ENCODE peak calls at places on chromosomes 5 and 9, in nine cellular contexts. X is neural progenitor cell, V is brain microvascular endothelial cell, F is left ventricle myocardium inferior, N is progenitor cell of endocrine pancreas, W is heart right ventricle, M is ascending aorta, T is A549, C is lower lobe of right lung. O is an unnamed sample.

GRCh38 chr9:14846871-14847311 is 63.3 kb downstream of the FREM1 start:
- DNase-seq in X (peak; percentile 85), W (peak; percentile 38), C (peak; percentile 70), F (peak; percentile 48), N (peak; percentile 22), M (peak; percentile 69), V (peak; percentile 64), T (peak; percentile 44), O (no peak)

GRCh38 chr5:58940446-58940845 is 357.6 kb downstream of the RAB3C start:
- DNase-seq in M (no peak), F (no peak), V (peak; percentile 71), N (no peak), W (no peak), X (no peak), C (no peak), T (no peak), O (no peak)

GRCh38 chr9:127854169-127854833 is at the start of gene ENG:
- DNase-seq in T (no peak), X (no peak), M (peak; percentile 88), N (no peak), W (peak; percentile 91), F (peak; percentile 90), C (peak; percentile 84), V (peak; percentile 44), O (no peak)

GRCh38 chr9:107768224-107768623 is 278.7 kb upstream of the KLF4 start:
- DNase-seq in W (peak; percentile 31), T (no peak), C (no peak), X (peak; percentile 8), N (no peak), F (peak; percentile 46), V (no peak), M (no peak), O (no peak)

GRCh38 chr5:113132579-113132978 is 156.0 kb downstream of the DCP2 start:
- DNase-seq in N (no peak), V (no peak), M (no peak), F (peak; percentile 29), T (no peak), W (no peak), C (no peak), X (no peak), O (no peak)

GRCh38 chr9:76866689-76867088 is 39.2 kb downstream of the PRUNE2 start:
- DNase-seq in N (no peak), T (peak; percentile 80), W (no peak), X (no peak), M (peak; percentile 84), F (no peak), V (peak; percentile 83), C (no peak), O (no peak)

GRCh38 chr9:128821584-128822406 is 3.5 kb downstream of the ENDOG start:
- DNase-seq in T (no peak), X (no peak), F (no peak), M (no peak), V (no peak), C (no peak), N (no peak), W (no peak), O (no peak)

GRCh38 chr9:106753155-106753671 is 109.8 kb upstream of the ZNF462 start:
- DNase-seq in F (no peak), X (no peak), W (no peak), C (no peak), V (no peak), N (no peak), T (no peak), M (no peak), O (no peak)

GRCh38 chr5:36602711-36603321 is 3.6 kb upstream of the SLC1A3 start:
- DNase-seq in V (no peak), T (peak; percentile 10), X (no peak), F (peak; percentile 38), M (no peak), C (peak; percentile 53), W (peak; percentile 26), N (no peak), O (no peak)

GRCh38 chr9:126149661-126150060 is 177.0 kb upstream of the MVB12B start:
- DNase-seq in V (no peak), X (no peak), W (no peak), M (no peak), T (no peak), F (no peak), N (peak; percentile 0), C (no peak), O (peak; percentile 41)

GRCh38 chr9:131173995-131174394 is 48.6 kb downstream of the NUP214 start:
- DNase-seq in W (no peak), V (no peak), M (no peak), C (no peak), F (no peak), N (no peak), T (no peak), X (no peak), O (no peak)

GRCh38 chr5:53962306-53962705 is 348.1 kb downstream of the ARL15 start:
- DNase-seq in F (no peak), T (no peak), N (no peak), V (no peak), X (no peak), M (no peak), C (no peak), W (no peak), O (no peak)

GRCh38 chr9:103991698-103992097 is 102.4 kb upstream of the SMC2 start:
- DNase-seq in M (no peak), X (no peak), W (no peak), F (no peak), C (no peak), T (no peak), N (no peak), V (peak; percentile 28), O (no peak)

GRCh38 chr5:24535646-24536045 is 109.1 kb downstream of the CDH10 start:
- DNase-seq in T (peak; percentile 24), F (no peak), V (no peak), M (no peak), C (no peak), W (no peak), X (peak; percentile 11), N (no peak), O (no peak)

GRCh38 chr5:73950441-73950873 is 324.5 kb downstream of the ARHGEF28 start:
- DNase-seq in M (no peak), T (no peak), F (no peak), X (no peak), W (no peak), N (no peak), V (no peak), C (no peak), O (no peak)

GRCh38 chr5:62167651-62168050 is 138.4 kb upstream of the KIF2A start:
- DNase-seq in M (no peak), N (no peak), F (no peak), V (no peak), T (no peak), C (no peak), X (no peak), W (no peak), O (no peak)

GRCh38 chr5:153151558-153151957 is 338.9 kb upstream of the GRIA1 start:
- DNase-seq in X (no peak), C (no peak), N (no peak), V (no peak), F (no peak), T (no peak), M (no peak), W (no peak), O (no peak)

GRCh38 chr5:153153086-153153485 is 337.4 kb upstream of the GRIA1 start:
- DNase-seq in F (no peak), V (no peak), N (no peak), W (no peak), X (no peak), C (no peak), T (no peak), M (no peak), O (no peak)

GRCh38 chr5:153147891-153148623 is 342.4 kb upstream of the GRIA1 start:
- DNase-seq in F (no peak), X (peak; percentile 82), T (peak; percentile 25), W (no peak), M (no peak), C (no peak), N (peak; percentile 9), V (peak; percentile 20), O (no peak)

DNA sequence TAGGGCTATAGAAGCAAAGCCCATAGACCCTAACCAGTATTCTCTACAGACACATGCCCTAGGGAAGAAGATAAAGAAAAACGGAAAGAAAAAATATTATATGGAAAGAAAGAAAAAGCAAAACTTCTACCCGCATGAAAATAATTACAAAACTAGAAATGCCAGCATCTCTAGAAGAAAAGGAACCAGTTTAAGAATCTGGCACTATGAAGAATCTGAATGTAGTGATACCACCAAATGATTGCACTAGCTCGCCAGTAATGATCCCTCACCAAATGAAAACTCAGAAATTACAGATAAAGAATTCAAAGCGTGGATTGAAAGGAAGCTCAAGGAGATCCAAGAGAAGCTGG is 341.9 kb upstream of the GRIA1 start:
- DNase-seq in T (no peak), X (no peak), N (no peak), F (no peak), W (no peak), V (no peak), M (no peak), C (no peak), O (no peak)
- TF ChIP-seq CTCF in T (no peak), X (no peak), N (no peak), F (peak; percentile 1), W (no peak), V (no peak), M (no peak), C (no peak), O (peak; percentile 33)

GRCh38 chr5:10466446-10467073 is 24.9 kb downstream of the ROPN1L start:
- DNase-seq in C (no peak), W (no peak), T (no peak), N (no peak), X (no peak), M (no peak), V (no peak), F (no peak), O (no peak)
- TF ChIP-seq CTCF in C (no peak), W (no peak), T (no peak), N (no peak), X (no peak), M (no peak), V (no peak), F (no peak), O (no peak)

DNA sequence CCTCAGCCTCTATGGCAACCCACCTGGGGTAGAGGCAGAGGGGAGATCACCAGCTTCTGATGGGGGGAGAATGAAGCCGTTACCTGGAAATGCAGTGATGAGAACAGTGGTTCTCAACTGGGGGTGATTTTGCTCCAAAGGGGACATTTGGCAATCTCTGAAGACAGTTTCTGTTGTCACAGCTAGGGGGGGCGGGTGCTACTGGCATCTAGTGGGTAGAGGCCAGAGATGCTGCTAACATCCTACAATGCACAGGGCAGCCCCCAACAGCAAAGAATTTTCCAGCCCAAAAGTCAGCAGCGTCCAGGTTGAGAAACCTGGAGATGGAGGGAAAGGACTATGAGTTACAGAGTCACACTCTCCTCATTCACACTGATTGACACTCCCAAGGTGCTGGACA is 84.5 kb downstream of the FGF1 start:
- DNase-seq in X (peak; percentile 40), C (no peak), M (no peak), N (no peak), W (no peak), F (no peak), V (no peak), T (peak; percentile 42), O (no peak)
- TF ChIP-seq CTCF in X (peak; percentile 40), C (no peak), M (no peak), N (no peak), W (no peak), F (peak; percentile 29), V (peak; percentile 53), T (no peak), O (peak; percentile 50)

DNA sequence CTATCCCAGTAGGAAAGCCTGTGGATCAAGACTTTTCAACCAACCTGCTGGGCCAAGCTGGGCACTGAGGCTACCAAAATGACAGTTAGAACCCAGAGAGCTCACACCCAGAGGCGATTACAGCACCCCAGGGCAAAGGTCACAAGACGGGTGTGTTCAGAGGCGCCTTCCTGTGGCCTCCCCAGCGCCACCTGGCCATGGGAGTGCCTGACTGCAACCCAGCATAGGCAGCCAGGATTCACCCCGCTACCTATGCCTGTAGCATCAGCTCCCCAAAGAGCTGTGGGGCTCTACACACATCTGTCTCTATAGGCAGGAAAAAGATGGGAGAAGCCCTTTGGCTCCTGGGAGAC is 33.5 kb downstream of the PDGFRB start:
- DNase-seq in C (peak; percentile 74), T (peak; percentile 38), X (peak; percentile 61), V (no peak), N (no peak), F (no peak), W (no peak), M (peak; percentile 63), O (peak; percentile 68)
- TF ChIP-seq CTCF in C (peak; percentile 25), T (peak; percentile 45), X (peak; percentile 53), V (peak; percentile 46), N (peak; percentile 25), F (peak; percentile 10), W (peak; percentile 18), M (no peak), O (peak; percentile 53)